ENCODE peak calls at places on chromosome 6, in ten cellular contexts. B is dermis microvascular lymphatic vessel endothelial cell; J is NB4; P is COR-L47; W is activated naive CD8-positive, alpha-beta T cell treated with anti-CD3 and anti-CD28 coated beads, Interleukin-2, amount 50 U/mL, for 24 hours; T is Calu3; X is kidney tubule cell; U is MCF 10A; K is NCI-H1092 treated with DMSO at 0.1 percent for 48 hours; V is Caki2. O is an unnamed sample.

GRCh38 chr6:79984261-79984660 is 20.2 kb upstream of the TTK start:
- DNase-seq in B (no peak), J (peak), P (no peak), W (no peak), T (peak), X (peak), U (peak), K (no peak), V (peak), O (peak)

GRCh38 chr6:13614126-13614925 is 809 bp upstream of the NOL7 start:
- DNase-seq in B (peak), J (peak), P (peak), W (peak), T (peak), X (peak), U (peak), K (peak), V (no peak), O (peak)

GRCh38 chr6:144585217-144585814 is 300.2 kb downstream of the UTRN start:
- DNase-seq in B (peak), J (peak), P (peak), W (no peak), T (peak), X (peak), U (peak), K (peak), V (peak), O (peak)

GRCh38 chr6:20409427-20409971 is 7.8 kb downstream of the E2F3 start:
- DNase-seq in B (peak), J (no peak), P (no peak), W (no peak), T (no peak), X (peak), U (no peak), K (no peak), V (no peak), O (no peak)

GRCh38 chr6:187252-187840 is 104.9 kb upstream of the DUSP22 start:
- DNase-seq in B (no peak), J (no peak), P (no peak), W (no peak), T (no peak), X (no peak), U (no peak), K (no peak), V (no peak), O (no peak)

GRCh38 chr6:163347021-163347446 is 67.5 kb upstream of the QKI start:
- DNase-seq in B (no peak), J (peak), P (no peak), W (no peak), T (no peak), X (peak), U (peak), K (no peak), V (no peak), O (peak)

GRCh38 chr6:61585504-61585903 is 700.5 kb downstream of the KHDRBS2 start:
- DNase-seq in B (no peak), J (no peak), P (no peak), W (no peak), T (no peak), X (no peak), U (no peak), K (no peak), V (no peak), O (no peak)

GRCh38 chr6:55377150-55377549 is 49.9 kb downstream of the GFRAL start:
- DNase-seq in B (no peak), J (no peak), P (no peak), W (no peak), T (no peak), X (no peak), U (no peak), K (no peak), V (no peak), O (no peak)

GRCh38 chr6:102961902-102962301 is 1568.4 kb downstream of the GRIK2 start:
- DNase-seq in B (no peak), J (no peak), P (no peak), W (no peak), T (no peak), X (no peak), U (no peak), K (no peak), V (no peak), O (no peak)

GRCh38 chr6:130962951-130963350 is 100.1 kb downstream of the EPB41L2 start:
- DNase-seq in B (peak), J (no peak), P (no peak), W (no peak), T (no peak), X (peak), U (no peak), K (no peak), V (no peak), O (no peak)

GRCh38 chr6:44084231-44085014 is 42.8 kb downstream of the MRPL14 start:
- DNase-seq in B (no peak), J (no peak), P (no peak), W (no peak), T (no peak), X (no peak), U (peak), K (no peak), V (no peak), O (peak)

GRCh38 chr6:50819527-50819905 is 845 bp downstream of the TFAP2B start:
- DNase-seq in B (peak), J (no peak), P (no peak), W (no peak), T (peak), X (peak), U (no peak), K (no peak), V (no peak), O (peak)

GRCh38 chr6:159969204-159969912 is 476 bp downstream of the IGF2R start:
- DNase-seq in B (peak), J (peak), P (no peak), W (peak), T (peak), X (no peak), U (peak), K (peak), V (peak), O (peak)